ENCODE peak calls at places on chromosomes 6 and 20, in seven cellular contexts. B is IMR-90, I is H9, D is neuronal stem cell, M is H1, T is trophoblast cell, O is mesendoderm. V is an unnamed sample.

GRCh38 chr20:39830903-39831302 is 858.1 kb downstream of the MAFB start:
- DNase-seq in I (no peak), B (no peak), T (no peak), O (no peak), M (no peak), D (no peak), V (no peak)

GRCh38 chr20:51508780-51509179 is 33.7 kb downstream of the NFATC2 start:
- DNase-seq in T (no peak), O (no peak), B (no peak), I (no peak), M (no peak), D (no peak), V (no peak)

GRCh38 chr20:10781526-10781925 is 107.7 kb upstream of the JAG1 start:
- DNase-seq in O (no peak), B (no peak), D (no peak), M (no peak), T (no peak), I (no peak), V (no peak)

GRCh38 chr6:87183687-87184086 is 28.3 kb downstream of the ZNF292 start:
- DNase-seq in M (no peak), T (no peak), D (no peak), O (no peak), B (peak), I (no peak), V (no peak)

GRCh38 chr6:47134476-47135189 is 92.5 kb upstream of the ADGRF1 start:
- DNase-seq in O (peak), M (no peak), B (peak), I (no peak), D (no peak), T (peak), V (peak)

GRCh38 chr6:90008908-90009501 is 114.7 kb downstream of the GJA10 start:
- DNase-seq in O (no peak), I (no peak), T (no peak), D (no peak), M (no peak), B (peak), V (peak)

GRCh38 chr20:48659888-48660287 is 167.9 kb downstream of the PREX1 start:
- DNase-seq in O (no peak), M (no peak), D (no peak), B (no peak), T (peak), I (no peak), V (no peak)

GRCh38 chr6:26054659-26054936 is 32.6 kb upstream of the HFE start:
- DNase-seq in B (no peak), O (no peak), I (no peak), M (no peak), T (no peak), D (no peak), V (no peak)

GRCh38 chr20:43744121-43744520 is 17.3 kb upstream of the GTSF1L start:
- DNase-seq in O (peak), I (no peak), D (no peak), B (peak), T (no peak), M (no peak), V (no peak)

GRCh38 chr20:41617059-41617921 is 887 bp downstream of the CHD6 start:
- DNase-seq in B (peak), O (peak), M (peak), T (peak), D (peak), I (peak), V (peak)

GRCh38 chr6:111841822-111842221 is 31.4 kb downstream of the FYN start:
- DNase-seq in T (no peak), B (peak), O (no peak), M (no peak), I (no peak), D (no peak), V (no peak)

GRCh38 chr6:166448432-166448831 is 65.7 kb upstream of the MPC1 start:
- DNase-seq in B (no peak), O (no peak), I (no peak), M (no peak), T (no peak), D (no peak), V (no peak)

GRCh38 chr6:154981071-154981373 is 14.1 kb upstream of the TIAM2 start:
- DNase-seq in O (no peak), D (no peak), M (no peak), B (no peak), T (no peak), I (no peak), V (no peak)

GRCh38 chr6:116616757-116617093 is 446 bp downstream of the RSPH4A start:
- DNase-seq in I (peak), M (peak), B (no peak), T (peak), D (no peak), O (peak), V (no peak)

GRCh38 chr6:139336994-139337393 is 37.5 kb downstream of the CITED2 start:
- DNase-seq in B (no peak), I (no peak), T (no peak), M (no peak), D (no peak), O (no peak), V (no peak)

GRCh38 chr20:34943808-34944568 is 11.6 kb downstream of the GSS start:
- DNase-seq in D (no peak), O (no peak), M (no peak), I (no peak), T (no peak), B (peak), V (no peak)

GRCh38 chr6:101001012-101001411 is 119.9 kb upstream of the ASCC3 start:
- DNase-seq in I (no peak), O (peak), D (no peak), B (no peak), M (no peak), T (no peak), V (no peak)

GRCh38 chr6:34723203-34723602 is 26.6 kb upstream of the ILRUN start:
- DNase-seq in I (no peak), M (no peak), O (no peak), B (peak), D (no peak), T (no peak), V (peak)

GRCh38 chr6:134415681-134416080 is 97.8 kb upstream of the SGK1 start:
- DNase-seq in T (no peak), O (no peak), D (no peak), B (no peak), M (no peak), I (no peak), V (no peak)
- H2BK5ac ChIP-seq in T (no peak), O (no peak), D (no peak), B (no peak), M (no peak), I (no peak), V (no peak)

DNA sequence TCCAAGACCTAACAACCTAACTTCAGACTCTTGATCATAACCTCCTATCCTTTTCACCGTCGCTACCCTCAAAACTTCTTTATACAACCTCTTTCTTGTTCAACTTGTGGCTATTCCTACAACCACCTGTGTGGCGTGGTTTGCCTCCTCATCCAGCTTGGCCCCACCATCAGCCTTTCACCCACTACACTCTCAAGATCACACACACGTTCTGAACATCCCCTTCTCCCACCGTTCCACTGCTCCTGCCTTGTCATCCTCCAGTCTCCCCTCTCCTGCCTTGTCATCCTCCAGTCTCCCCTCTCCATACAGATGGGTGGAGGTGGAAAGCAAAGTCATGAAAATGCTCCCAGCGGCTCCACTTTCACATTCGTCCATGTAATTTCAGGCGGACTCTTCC is 14.0 kb downstream of the MAK start:
- DNase-seq in I (no peak), M (no peak), D (no peak), T (no peak), O (no peak), B (no peak), V (no peak)
- H2BK5ac ChIP-seq in I (no peak), M (no peak), D (no peak), T (no peak), O (no peak), B (no peak), V (no peak)

DNA sequence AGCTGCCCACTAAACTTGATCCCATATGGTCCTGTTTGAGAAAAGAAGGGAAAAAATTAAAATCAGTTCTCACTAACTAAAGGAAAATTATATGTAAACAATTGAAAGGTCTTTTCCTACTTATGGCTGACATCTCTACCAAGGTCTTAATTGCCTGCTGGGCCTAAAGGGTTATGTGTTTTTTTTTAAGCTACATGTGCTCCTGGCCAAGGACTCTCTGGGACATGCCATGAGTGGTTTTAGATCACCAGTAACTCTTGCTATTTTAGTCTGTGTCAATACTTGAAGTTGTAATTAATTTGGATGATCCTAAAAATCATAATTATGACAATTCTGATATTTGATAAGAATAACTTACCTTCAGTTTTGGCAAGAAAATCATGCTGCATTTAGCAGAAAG is 35.9 kb upstream of the EYA4 start:
- DNase-seq in I (no peak), M (no peak), O (no peak), T (no peak), D (no peak), B (no peak), V (no peak)
- H2BK5ac ChIP-seq in I (no peak), M (no peak), O (no peak), T (no peak), D (no peak), B (no peak), V (no peak)

DNA sequence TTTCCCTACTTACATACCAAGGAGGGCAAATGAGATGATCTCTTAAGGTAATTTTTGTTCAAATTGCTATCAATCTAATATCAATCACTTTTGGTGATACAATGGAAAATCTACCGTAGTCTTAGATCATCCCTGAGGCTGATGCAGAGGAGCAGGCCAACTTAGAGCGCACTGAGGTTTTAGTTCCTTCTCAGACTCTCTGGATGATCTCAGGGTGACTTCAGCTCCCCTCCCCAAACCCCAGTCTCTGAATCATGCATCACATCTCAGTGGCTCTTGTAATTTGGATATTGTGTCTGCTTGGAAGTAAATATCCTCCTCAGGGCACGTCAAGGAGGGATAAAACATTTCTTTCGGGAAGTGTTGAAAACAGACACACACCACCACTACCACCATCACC is 5.9 kb downstream of the TUBB2B start:
- DNase-seq in M (no peak), O (no peak), I (no peak), D (no peak), B (no peak), T (no peak), V (no peak)
- H2BK5ac ChIP-seq in M (no peak), O (no peak), I (no peak), D (no peak), B (peak), T (no peak), V (no peak)

GRCh38 chr6:108966236-108966635 is 118.0 kb downstream of the ARMC2 start:
- DNase-seq in I (no peak), B (no peak), O (no peak), M (no peak), T (peak), D (no peak), V (no peak)
- H2BK5ac ChIP-seq in I (no peak), B (no peak), O (no peak), M (no peak), T (no peak), D (no peak), V (no peak)

DNA sequence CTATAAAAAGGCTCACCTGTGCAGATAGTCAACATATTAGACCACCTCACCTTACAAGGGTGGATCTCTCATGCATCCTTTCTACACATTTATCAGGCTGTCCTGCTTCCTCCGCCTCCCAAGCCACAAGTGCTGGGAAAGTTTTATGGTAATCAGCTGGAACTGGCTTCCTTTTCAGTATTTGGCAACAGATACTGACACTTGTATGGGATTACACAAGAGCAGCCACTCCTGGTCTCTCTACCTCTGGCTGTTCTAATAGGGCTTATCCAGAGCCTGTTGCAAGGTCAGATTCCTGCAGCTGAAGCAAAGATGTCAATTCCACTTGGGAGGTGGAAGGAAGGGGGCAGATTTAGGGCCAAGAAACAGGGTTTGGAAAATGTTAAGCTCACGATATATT is 503 bp upstream of the GPLD1 start:
- DNase-seq in D (no peak), M (no peak), B (peak), I (no peak), O (no peak), T (no peak), V (peak)
- H2BK5ac ChIP-seq in D (no peak), M (no peak), B (no peak), I (no peak), O (no peak), T (no peak), V (no peak)